ENCODE peak calls at places on chromosomes 4 and X, in ten cellular contexts. S is lung, X is psoas muscle, G is tibial nerve, U is adrenal gland, J is bronchial epithelial cell, A is stomach, N is lower lobe of right lung, R is suprapubic skin, L is GM06990. Q is an unnamed sample.

GRCh38 chr4:23135792-23136645 is 443.3 kb downstream of the GBA3 start:
- DNase-seq in G (no peak), A (no peak), U (no peak), N (no peak), R (no peak), L (no peak), X (no peak), S (no peak), J (peak; percentile 54), Q (peak; percentile 10)

GRCh38 chr4:110193822-110194761 is 4.3 kb downstream of the ELOVL6 start:
- DNase-seq in G (peak; percentile 42), R (peak; percentile 73), N (peak; percentile 81), S (peak; percentile 73), J (peak; percentile 96), X (no peak), A (peak; percentile 81), L (peak; percentile 43), U (peak; percentile 77), Q (peak; percentile 97)

GRCh38 chr4:184396001-184396400 is 78.3 kb downstream of the IRF2 start:
- DNase-seq in X (peak; percentile 58), A (no peak), U (no peak), L (peak; percentile 64), R (no peak), J (no peak), G (no peak), N (no peak), S (no peak), Q (no peak)

GRCh38 chrX:66914082-66914481 is 275.2 kb upstream of the EDA2R start:
- DNase-seq in U (no peak), A (no peak), L (no peak), R (no peak), N (no peak), X (no peak), J (peak; percentile 26), S (peak; percentile 48), G (no peak), Q (no peak)

GRCh38 chrX:11591712-11592351 is 73.9 kb downstream of the ARHGAP6 start:
- DNase-seq in X (no peak), J (no peak), A (no peak), N (no peak), G (no peak), R (no peak), U (no peak), S (no peak), L (peak; percentile 23), Q (no peak)

GRCh38 chr4:81468685-81469084 is 3.0 kb downstream of the RASGEF1B start:
- DNase-seq in S (no peak), J (no peak), L (no peak), G (no peak), R (no peak), A (no peak), X (no peak), U (no peak), N (no peak), Q (no peak)

GRCh38 chrX:138057883-138058282 is 492.0 kb downstream of the ZIC3 start:
- DNase-seq in R (no peak), L (no peak), N (no peak), U (no peak), X (no peak), A (no peak), J (no peak), S (no peak), G (no peak), Q (no peak)

GRCh38 chr4:176302283-176303275 is 17.2 kb upstream of the SPCS3 start:
- DNase-seq in J (peak; percentile 89), S (no peak), G (no peak), N (no peak), A (no peak), L (no peak), U (no peak), R (no peak), X (no peak), Q (peak; percentile 65)

GRCh38 chrX:115968436-115969252 is 201.9 kb upstream of the AGTR2 start:
- DNase-seq in N (peak; percentile 62), U (no peak), L (peak; percentile 75), J (peak; percentile 31), R (no peak), G (no peak), S (peak; percentile 53), X (peak; percentile 67), A (no peak), Q (peak; percentile 12)

GRCh38 chrX:115972717-115973116 is 197.8 kb upstream of the AGTR2 start:
- DNase-seq in G (no peak), X (no peak), U (no peak), R (no peak), N (no peak), A (no peak), S (no peak), J (no peak), L (no peak), Q (no peak)

GRCh38 chrX:115970718-115971117 is 199.8 kb upstream of the AGTR2 start:
- DNase-seq in A (no peak), S (no peak), N (no peak), X (no peak), L (no peak), J (no peak), G (no peak), R (no peak), U (no peak), Q (no peak)

DNA sequence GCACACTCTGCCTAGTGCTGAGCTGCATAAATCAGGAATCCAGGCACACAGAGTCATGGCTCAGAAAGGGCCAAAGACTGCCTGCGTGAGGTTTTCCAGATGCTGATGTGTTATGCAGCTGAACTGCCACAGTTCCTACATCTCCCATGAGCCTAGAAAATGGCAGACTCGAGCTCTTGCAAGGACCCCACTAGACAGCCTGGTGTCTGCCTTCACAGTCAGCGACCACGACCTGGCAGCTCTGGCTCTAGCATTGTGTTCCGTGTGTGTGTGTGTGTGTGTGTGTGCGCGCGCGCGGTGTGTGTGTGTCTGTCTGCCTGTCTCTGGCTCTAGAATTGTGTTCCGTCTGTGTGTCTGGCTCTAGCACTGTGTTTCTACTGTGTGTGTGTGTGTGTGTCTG is 203.6 kb upstream of the AGTR2 start:
- DNase-seq in N (no peak), G (no peak), R (no peak), U (no peak), J (no peak), A (no peak), L (no peak), S (no peak), X (no peak), Q (no peak)
- H3K4me3 ChIP-seq in N (no peak overlapping the region), G (no peak overlapping the region), R (no peak overlapping the region), U (no peak overlapping the region), J (no peak overlapping the region), A (no peak overlapping the region), L (no peak overlapping the region), S (no peak overlapping the region), X (no peak overlapping the region), Q (no peak overlapping the region)

GRCh38 chr4:113762061-113762850 is 718 bp upstream of the CAMK2D start:
- DNase-seq in U (peak; percentile 100), R (peak; percentile 99), G (peak; percentile 99), L (peak; percentile 98), N (peak; percentile 99), S (peak; percentile 100), J (peak; percentile 98), X (peak; percentile 99), A (peak; percentile 99), Q (peak; percentile 98)
- TF ChIP-seq CTCF in U (no peak), R (no peak), G (no peak), L (no peak), N (no peak), S (no peak), J (no peak), X (no peak), A (no peak), Q (no peak)

GRCh38 chr4:8594097-8595038 is 1.8 kb downstream of the CPZ start:
- DNase-seq in A (peak; percentile 58), X (no peak), N (no peak), G (no peak), R (no peak), L (no peak), S (peak; percentile 63), U (peak; percentile 64), J (peak; percentile 62), Q (peak; percentile 14)

GRCh38 chr4:8593268-8594096 is 917 bp downstream of the CPZ start:
- DNase-seq in S (no peak), R (no peak), U (no peak), N (no peak), G (no peak), A (no peak), J (no peak), L (no peak), X (no peak), Q (no peak)

GRCh38 chr4:8597319-8597718 is 4.8 kb downstream of the CPZ start:
- DNase-seq in J (no peak), A (no peak), G (no peak), X (no peak), U (no peak), N (no peak), L (no peak), R (no peak), S (no peak), Q (no peak)

GRCh38 chr4:8596891-8597290 is 4.3 kb downstream of the CPZ start:
- DNase-seq in S (no peak), N (no peak), U (no peak), R (no peak), X (no peak), A (no peak), J (no peak), G (no peak), L (no peak), Q (no peak)

GRCh38 chr4:8595237-8596087 is 2.9 kb downstream of the CPZ start:
- DNase-seq in L (no peak), N (no peak), R (no peak), G (no peak), A (no peak), X (no peak), J (no peak), U (no peak), S (no peak), Q (no peak)
- H3K27me3 ChIP-seq in L (peaks cover 7% of the 10 kb centered on the region), N (peaks cover 37% of the 10 kb centered on the region), R (peaks cover 43% of the 10 kb centered on the region), G (no peaks in the 10 kb centered on the region), A (peaks cover 68% of the 10 kb centered on the region), X (peaks cover 47% of the 10 kb centered on the region), J (peaks cover 23% of the 10 kb centered on the region), U (peaks cover 15% of the 10 kb centered on the region), S (no peaks in the 10 kb centered on the region), Q (peaks cover 43% of the 10 kb centered on the region)

GRCh38 chrX:30309139-30309571 is at the start of gene NR0B1:
- DNase-seq in A (no peak), S (no peak), L (no peak), R (no peak), N (no peak), J (no peak), G (no peak), X (no peak), U (peak; percentile 79), Q (no peak)

GRCh38 chrX:30304866-30305265 is 4.3 kb downstream of the NR0B1 start:
- DNase-seq in L (no peak), X (no peak), G (no peak), A (no peak), J (peak; percentile 46), U (no peak), N (no peak), S (no peak), R (no peak), Q (no peak)

GRCh38 chrX:30310429-30311206 is 1.4 kb upstream of the NR0B1 start:
- DNase-seq in N (no peak), J (no peak), L (no peak), A (no peak), G (no peak), U (no peak), X (no peak), R (no peak), S (no peak), Q (no peak)

GRCh38 chrX:30308263-30309138 is 689 bp downstream of the NR0B1 start:
- DNase-seq in J (no peak), U (peak; percentile 71), G (no peak), R (no peak), A (no peak), L (no peak), X (peak; percentile 48), N (peak; percentile 24), S (no peak), Q (no peak)

DNA sequence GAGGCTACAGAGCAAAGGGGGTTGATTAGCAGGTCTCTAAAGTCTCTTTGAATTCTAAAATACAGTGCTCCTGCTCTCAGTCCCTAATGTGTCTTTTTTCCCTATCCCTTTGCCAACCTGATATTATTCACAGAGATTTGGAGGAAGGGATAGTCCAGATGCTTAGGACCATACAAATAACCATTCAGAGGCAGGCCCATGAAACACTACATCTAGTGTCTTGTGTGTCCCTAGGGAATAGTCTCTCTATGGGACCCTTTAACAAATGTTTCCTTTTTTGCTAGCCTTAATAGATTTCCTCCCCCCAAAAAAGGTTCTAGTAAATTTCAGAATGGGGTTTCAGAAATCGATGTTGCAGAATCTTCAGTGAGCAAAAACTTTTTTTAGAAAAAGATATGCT is 1.7 kb downstream of the NR0B1 start:
- DNase-seq in L (no peak), G (no peak), J (no peak), R (no peak), X (no peak), A (no peak), S (no peak), N (no peak), U (no peak), Q (no peak)
- H3K4me3 ChIP-seq in L (no peak overlapping the region), G (no peak overlapping the region), J (no peak overlapping the region), R (no peak overlapping the region), X (no peak overlapping the region), A (no peak overlapping the region), S (no peak overlapping the region), N (no peak overlapping the region), U (peak overlapping the region; percentile 30), Q (no peak overlapping the region)